ENCODE peak calls at places on chromosomes 7 and 10, in nine cellular contexts. One of them, this sample, is unnamed.
A peak's percentile ranks its signal among the peaks of the same experiment; 100 is the strongest.

GRCh38 chr7:72805526-72806494 is 22.2 kb downstream of the TYW1B start:
- DNase-seq in spleen: no peak
- DNase-seq in aorta: no peak
- DNase-seq in endodermal cell: peak; percentile 57
- DNase-seq in stomach: no peak
- DNase-seq in ovary: no peak
- DNase-seq in tibial artery: no peak
- DNase-seq in uterus: no peak
- DNase-seq in IMR-90: peak; percentile 82
- DNase-seq in this sample: peak; percentile 77

GRCh38 chr7:28483868-28484267 is 71.5 kb downstream of the CREB5 start:
- DNase-seq in endodermal cell: no peak
- DNase-seq in IMR-90: peak; percentile 51
- DNase-seq in stomach: no peak
- DNase-seq in uterus: no peak
- DNase-seq in aorta: no peak
- DNase-seq in tibial artery: no peak
- DNase-seq in ovary: no peak
- DNase-seq in spleen: no peak
- DNase-seq in this sample: no peak

GRCh38 chr10:73406863-73407262 is 7.0 kb downstream of the ANXA7 start:
- DNase-seq in aorta: no peak
- DNase-seq in IMR-90: peak; percentile 3
- DNase-seq in tibial artery: no peak
- DNase-seq in stomach: no peak
- DNase-seq in spleen: no peak
- DNase-seq in endodermal cell: no peak
- DNase-seq in uterus: no peak
- DNase-seq in ovary: no peak
- DNase-seq in this sample: no peak

GRCh38 chr7:132424821-132425739 is 151.2 kb downstream of the PLXNA4 start:
- DNase-seq in stomach: no peak
- DNase-seq in tibial artery: no peak
- DNase-seq in uterus: no peak
- DNase-seq in aorta: peak; percentile 71
- DNase-seq in IMR-90: no peak
- DNase-seq in spleen: peak; percentile 63
- DNase-seq in ovary: no peak
- DNase-seq in endodermal cell: peak; percentile 73
- DNase-seq in this sample: no peak

GRCh38 chr7:51182767-51183166 is 133.8 kb downstream of the COBL start:
- DNase-seq in spleen: peak; percentile 48
- DNase-seq in stomach: no peak
- DNase-seq in uterus: no peak
- DNase-seq in IMR-90: no peak
- DNase-seq in ovary: peak; percentile 33
- DNase-seq in tibial artery: no peak
- DNase-seq in aorta: no peak
- DNase-seq in endodermal cell: no peak
- DNase-seq in this sample: no peak

GRCh38 chr7:68125173-68125572 is 1128.5 kb downstream of the TYW1 start:
- DNase-seq in IMR-90: no peak
- DNase-seq in stomach: no peak
- DNase-seq in endodermal cell: no peak
- DNase-seq in uterus: no peak
- DNase-seq in ovary: no peak
- DNase-seq in aorta: no peak
- DNase-seq in spleen: no peak
- DNase-seq in tibial artery: no peak
- DNase-seq in this sample: no peak

GRCh38 chr10:74238031-74238431 is 87.0 kb downstream of the ADK start:
- DNase-seq in tibial artery: no peak
- DNase-seq in ovary: no peak
- DNase-seq in aorta: no peak
- DNase-seq in uterus: no peak
- DNase-seq in stomach: peak; percentile 45
- DNase-seq in IMR-90: peak; percentile 57
- DNase-seq in endodermal cell: no peak
- DNase-seq in spleen: no peak
- DNase-seq in this sample: no peak

GRCh38 chr7:79506481-79506880 is 53.0 kb upstream of the MAGI2 start:
- DNase-seq in stomach: no peak
- DNase-seq in uterus: no peak
- DNase-seq in IMR-90: peak; percentile 61
- DNase-seq in spleen: no peak
- DNase-seq in aorta: no peak
- DNase-seq in tibial artery: no peak
- DNase-seq in ovary: no peak
- DNase-seq in endodermal cell: peak; percentile 63
- DNase-seq in this sample: peak; percentile 55

GRCh38 chr7:82677493-82677892 is 233.9 kb upstream of the CACNA2D1 start:
- DNase-seq in IMR-90: peak; percentile 43
- DNase-seq in spleen: no peak
- DNase-seq in stomach: no peak
- DNase-seq in ovary: no peak
- DNase-seq in aorta: no peak
- DNase-seq in endodermal cell: no peak
- DNase-seq in tibial artery: no peak
- DNase-seq in uterus: no peak
- DNase-seq in this sample: no peak

GRCh38 chr10:63522129-63522687 is 1.0 kb downstream of the REEP3 start:
- DNase-seq in stomach: no peak
- DNase-seq in ovary: no peak
- DNase-seq in uterus: no peak
- DNase-seq in tibial artery: no peak
- DNase-seq in IMR-90: peak; percentile 47
- DNase-seq in spleen: no peak
- DNase-seq in endodermal cell: no peak
- DNase-seq in aorta: no peak
- DNase-seq in this sample: no peak

GRCh38 chr10:119254355-119254754 is 47.0 kb downstream of the GRK5 start:
- DNase-seq in uterus: no peak
- DNase-seq in aorta: no peak
- DNase-seq in ovary: no peak
- DNase-seq in stomach: no peak
- DNase-seq in endodermal cell: no peak
- DNase-seq in tibial artery: no peak
- DNase-seq in spleen: peak; percentile 13
- DNase-seq in IMR-90: no peak
- DNase-seq in this sample: no peak

GRCh38 chr10:110274072-110274627 is 30.6 kb downstream of the SMNDC1 start:
- DNase-seq in aorta: no peak
- DNase-seq in IMR-90: no peak
- DNase-seq in tibial artery: no peak
- DNase-seq in endodermal cell: no peak
- DNase-seq in spleen: no peak
- DNase-seq in stomach: no peak
- DNase-seq in uterus: no peak
- DNase-seq in ovary: no peak
- DNase-seq in this sample: no peak

GRCh38 chr7:155867280-155867679 is 55.0 kb upstream of the SHH start:
- DNase-seq in ovary: no peak
- DNase-seq in IMR-90: no peak
- DNase-seq in aorta: no peak
- DNase-seq in spleen: no peak
- DNase-seq in endodermal cell: no peak
- DNase-seq in uterus: no peak
- DNase-seq in tibial artery: no peak
- DNase-seq in stomach: peak; percentile 34
- DNase-seq in this sample: peak; percentile 26

GRCh38 chr7:1397491-1398327 is 61.6 kb downstream of the MICALL2 start:
- DNase-seq in endodermal cell: no peak
- DNase-seq in aorta: no peak
- DNase-seq in uterus: no peak
- DNase-seq in ovary: no peak
- DNase-seq in stomach: no peak
- DNase-seq in IMR-90: peak; percentile 65
- DNase-seq in spleen: no peak
- DNase-seq in tibial artery: no peak
- DNase-seq in this sample: no peak

GRCh38 chr7:42156541-42156865 is 80.5 kb downstream of the GLI3 start:
- DNase-seq in uterus: no peak
- DNase-seq in endodermal cell: no peak
- DNase-seq in tibial artery: no peak
- DNase-seq in spleen: no peak
- DNase-seq in ovary: no peak
- DNase-seq in aorta: no peak
- DNase-seq in stomach: no peak
- DNase-seq in IMR-90: no peak
- DNase-seq in this sample: no peak

GRCh38 chr7:84157171-84157570 is 37.4 kb downstream of the SEMA3A start:
- DNase-seq in uterus: no peak
- DNase-seq in ovary: no peak
- DNase-seq in tibial artery: no peak
- DNase-seq in spleen: no peak
- DNase-seq in aorta: no peak
- DNase-seq in stomach: no peak
- DNase-seq in IMR-90: no peak
- DNase-seq in endodermal cell: no peak
- DNase-seq in this sample: no peak

GRCh38 chr7:25361388-25361787 is 133.1 kb upstream of the NPVF start:
- DNase-seq in aorta: no peak
- DNase-seq in uterus: no peak
- DNase-seq in spleen: no peak
- DNase-seq in ovary: no peak
- DNase-seq in tibial artery: no peak
- DNase-seq in IMR-90: no peak
- DNase-seq in endodermal cell: no peak
- DNase-seq in stomach: no peak
- DNase-seq in this sample: no peak

GRCh38 chr10:126147866-126148578 is 240.3 kb downstream of the ADAM12 start:
- DNase-seq in spleen: no peak
- DNase-seq in ovary: no peak
- DNase-seq in tibial artery: no peak
- DNase-seq in IMR-90: peak; percentile 51
- DNase-seq in stomach: no peak
- DNase-seq in uterus: no peak
- DNase-seq in endodermal cell: no peak
- DNase-seq in aorta: no peak
- DNase-seq in this sample: no peak

GRCh38 chr7:139645572-139646523 is 122.4 kb downstream of the CLEC2L start:
- DNase-seq in stomach: peak; percentile 89
- DNase-seq in IMR-90: peak; percentile 80
- DNase-seq in endodermal cell: peak; percentile 96
- DNase-seq in uterus: peak; percentile 81
- DNase-seq in ovary: peak; percentile 80
- DNase-seq in tibial artery: peak; percentile 80
- DNase-seq in spleen: peak; percentile 91
- DNase-seq in aorta: peak; percentile 87
- DNase-seq in this sample: peak; percentile 83

GRCh38 chr7:139647812-139648616 is 124.5 kb downstream of the CLEC2L start:
- DNase-seq in endodermal cell: no peak
- DNase-seq in IMR-90: peak; percentile 39
- DNase-seq in ovary: no peak
- DNase-seq in stomach: no peak
- DNase-seq in tibial artery: no peak
- DNase-seq in aorta: no peak
- DNase-seq in spleen: no peak
- DNase-seq in uterus: no peak
- DNase-seq in this sample: no peak

GRCh38 chr7:139646566-139646965 is 123.1 kb downstream of the CLEC2L start:
- DNase-seq in spleen: no peak
- DNase-seq in IMR-90: no peak
- DNase-seq in aorta: no peak
- DNase-seq in stomach: no peak
- DNase-seq in endodermal cell: no peak
- DNase-seq in ovary: no peak
- DNase-seq in uterus: no peak
- DNase-seq in tibial artery: no peak
- DNase-seq in this sample: no peak

GRCh38 chr7:139648617-139648932 is 125.1 kb downstream of the CLEC2L start:
- DNase-seq in endodermal cell: no peak
- DNase-seq in tibial artery: no peak
- DNase-seq in ovary: no peak
- DNase-seq in uterus: no peak
- DNase-seq in spleen: no peak
- DNase-seq in stomach: no peak
- DNase-seq in IMR-90: no peak
- DNase-seq in aorta: no peak
- DNase-seq in this sample: no peak

GRCh38 chr7:139647085-139647484 is 123.6 kb downstream of the CLEC2L start:
- DNase-seq in spleen: no peak
- DNase-seq in endodermal cell: no peak
- DNase-seq in stomach: no peak
- DNase-seq in uterus: no peak
- DNase-seq in aorta: no peak
- DNase-seq in tibial artery: no peak
- DNase-seq in IMR-90: no peak
- DNase-seq in ovary: no peak
- DNase-seq in this sample: no peak
- H3K4me1 ChIP-seq in spleen: peaks cover 34% of the 10 kb centered on the region
- H3K4me1 ChIP-seq in endodermal cell: peaks cover 18% of the 10 kb centered on the region
- H3K4me1 ChIP-seq in stomach: peaks cover 68% of the 10 kb centered on the region
- H3K4me1 ChIP-seq in uterus: no peaks in the 10 kb centered on the region
- H3K4me1 ChIP-seq in aorta: no peaks in the 10 kb centered on the region
- H3K4me1 ChIP-seq in tibial artery: peaks cover 28% of the 10 kb centered on the region
- H3K4me1 ChIP-seq in IMR-90: peaks cover 18% of the 10 kb centered on the region
- H3K4me1 ChIP-seq in ovary: peaks cover 5% of the 10 kb centered on the region
- H3K4me1 ChIP-seq in this sample: peaks cover 23% of the 10 kb centered on the region

DNA sequence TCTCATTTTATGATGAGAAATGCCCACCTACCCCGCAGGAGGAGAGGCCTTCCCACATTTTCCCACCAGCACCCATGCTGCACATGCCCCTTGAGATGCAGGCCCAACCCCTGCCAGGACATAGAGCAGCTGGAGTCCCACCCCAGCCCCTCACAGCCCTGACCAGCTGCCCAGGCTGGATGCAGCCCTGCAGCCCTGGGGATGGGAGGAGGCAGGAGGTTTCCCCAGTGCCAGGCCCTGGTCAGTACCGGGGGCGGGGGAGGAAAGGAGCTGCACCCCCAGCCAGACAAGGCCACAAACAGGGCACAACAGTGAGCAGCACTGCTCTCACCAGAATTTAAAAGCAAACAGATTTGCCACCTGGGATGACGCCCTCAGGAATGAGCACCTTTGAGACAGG is 196.1 kb downstream of the PTPRN2 start:
- DNase-seq in IMR-90: no peak
- DNase-seq in ovary: no peak
- DNase-seq in uterus: no peak
- DNase-seq in stomach: no peak
- DNase-seq in spleen: peak; percentile 40
- DNase-seq in endodermal cell: no peak
- DNase-seq in tibial artery: no peak
- DNase-seq in aorta: no peak
- DNase-seq in this sample: no peak
- H3K9me3 ChIP-seq in IMR-90: peaks cover 62% of the 10 kb centered on the region
- H3K9me3 ChIP-seq in ovary: no peaks in the 10 kb centered on the region
- H3K9me3 ChIP-seq in uterus: no peaks in the 10 kb centered on the region
- H3K9me3 ChIP-seq in stomach: no peaks in the 10 kb centered on the region
- H3K9me3 ChIP-seq in spleen: no peaks in the 10 kb centered on the region
- H3K9me3 ChIP-seq in endodermal cell: peaks cover 64% of the 10 kb centered on the region
- H3K9me3 ChIP-seq in tibial artery: no peaks in the 10 kb centered on the region
- H3K9me3 ChIP-seq in aorta: no peaks in the 10 kb centered on the region
- H3K9me3 ChIP-seq in this sample: no peaks in the 10 kb centered on the region

GRCh38 chr10:69323622-69324021 is 45.3 kb downstream of the HK1 start:
- DNase-seq in tibial artery: no peak
- DNase-seq in endodermal cell: peak; percentile 44
- DNase-seq in spleen: no peak
- DNase-seq in uterus: no peak
- DNase-seq in stomach: no peak
- DNase-seq in aorta: no peak
- DNase-seq in IMR-90: no peak
- DNase-seq in ovary: no peak
- DNase-seq in this sample: no peak
- H3K4me1 ChIP-seq in tibial artery: peaks cover 88% of the 10 kb centered on the region
- H3K4me1 ChIP-seq in endodermal cell: no peaks in the 10 kb centered on the region
- H3K4me1 ChIP-seq in spleen: peaks cover 61% of the 10 kb centered on the region
- H3K4me1 ChIP-seq in uterus: no peaks in the 10 kb centered on the region
- H3K4me1 ChIP-seq in stomach: peaks cover 86% of the 10 kb centered on the region
- H3K4me1 ChIP-seq in aorta: peaks cover 10% of the 10 kb centered on the region
- H3K4me1 ChIP-seq in IMR-90: peaks cover 30% of the 10 kb centered on the region
- H3K4me1 ChIP-seq in ovary: peaks cover 10% of the 10 kb centered on the region
- H3K4me1 ChIP-seq in this sample: peaks cover 10% of the 10 kb centered on the region

GRCh38 chr7:149529136-149529718 is 31.6 kb upstream of the ZNF746 start:
- DNase-seq in stomach: no peak
- DNase-seq in spleen: no peak
- DNase-seq in tibial artery: no peak
- DNase-seq in endodermal cell: no peak
- DNase-seq in ovary: no peak
- DNase-seq in uterus: no peak
- DNase-seq in IMR-90: peak; percentile 2
- DNase-seq in aorta: no peak
- DNase-seq in this sample: no peak
- H3K9me3 ChIP-seq in stomach: peaks cover 81% of the 10 kb centered on the region
- H3K9me3 ChIP-seq in spleen: peaks cover 92% of the 10 kb centered on the region
- H3K9me3 ChIP-seq in tibial artery: peaks cover 64% of the 10 kb centered on the region
- H3K9me3 ChIP-seq in endodermal cell: peaks cover 72% of the 10 kb centered on the region
- H3K9me3 ChIP-seq in ovary: peaks cover 4% of the 10 kb centered on the region
- H3K9me3 ChIP-seq in uterus: no peaks in the 10 kb centered on the region
- H3K9me3 ChIP-seq in IMR-90: peaks cover 33% of the 10 kb centered on the region
- H3K9me3 ChIP-seq in aorta: peaks cover 21% of the 10 kb centered on the region
- H3K9me3 ChIP-seq in this sample: peaks cover 43% of the 10 kb centered on the region

This sample was measured in Caco-2.